ENCODE peak calls at places on chromosomes 2 and 18, in ten cellular contexts. H is esophagus squamous epithelium, W is GM12891, Y is IMR-90, X is heart left ventricle, J is GM12892, B is lower leg skin, K is stomach, A is HepG2, C is A549. G is an unnamed sample.

GRCh38 chr2:217445726-217446125 is 557.1 kb downstream of the TNS1 start:
- DNase-seq in H (no peak), C (no peak), J (no peak), K (no peak), W (no peak), X (no peak), Y (no peak), A (no peak), B (no peak), G (no peak)

GRCh38 chr2:237726401-237726830 is 72.2 kb upstream of the RBM44 start:
- DNase-seq in Y (peak), A (no peak), W (no peak), J (no peak), B (peak), C (no peak), K (peak), X (no peak), H (no peak), G (no peak)

GRCh38 chr18:40283560-40283959 is 1671.5 kb upstream of the PIK3C3 start:
- DNase-seq in K (no peak), A (no peak), Y (no peak), W (no peak), X (no peak), C (no peak), B (no peak), H (no peak), J (no peak), G (no peak)

GRCh38 chr18:824179-824578 is 12.1 kb upstream of the YES1 start:
- DNase-seq in H (no peak), B (no peak), K (no peak), J (no peak), Y (no peak), A (peak), C (no peak), X (no peak), W (no peak), G (no peak)

GRCh38 chr2:216833076-216833475 is 26.8 kb downstream of the TNP1 start:
- DNase-seq in W (no peak), B (no peak), Y (no peak), C (no peak), J (no peak), A (no peak), K (no peak), H (no peak), X (no peak), G (no peak)

GRCh38 chr18:78986018-78986481 is 6.4 kb downstream of the SALL3 start:
- DNase-seq in K (no peak), A (peak), B (peak), H (no peak), J (no peak), X (no peak), W (no peak), C (peak), Y (no peak), G (peak)

GRCh38 chr2:181130686-181131085 is 150.3 kb downstream of the UBE2E3 start:
- DNase-seq in X (no peak), J (no peak), H (no peak), K (no peak), C (no peak), A (no peak), W (no peak), B (no peak), Y (no peak), G (no peak)

GRCh38 chr2:70328921-70329561 is 27.2 kb upstream of the FAM136A start:
- DNase-seq in J (no peak), C (peak), A (peak), B (peak), H (no peak), K (peak), Y (no peak), W (no peak), X (no peak), G (no peak)

GRCh38 chr2:68284896-68285295 is 32.6 kb upstream of the PPP3R1 start:
- DNase-seq in K (no peak), H (no peak), Y (peak), X (no peak), J (no peak), C (no peak), B (peak), A (no peak), W (no peak), G (no peak)

GRCh38 chr2:236562434-236562833 is 7.2 kb upstream of the ACKR3 start:
- DNase-seq in K (no peak), W (no peak), B (no peak), C (peak), H (no peak), A (peak), Y (peak), J (no peak), X (no peak), G (no peak)

GRCh38 chr2:60818272-60818671 is 62.2 kb downstream of the PAPOLG start:
- DNase-seq in Y (peak), X (no peak), W (no peak), J (no peak), B (peak), A (peak), H (no peak), K (no peak), C (peak), G (peak)

GRCh38 chr2:176553685-176554106 is 284.5 kb downstream of the MTX2 start:
- DNase-seq in X (peak), W (no peak), B (peak), K (peak), C (peak), A (no peak), J (no peak), Y (peak), H (no peak), G (peak)

GRCh38 chr2:65023742-65024141 is 32.5 kb upstream of the CEP68 start:
- DNase-seq in C (no peak), Y (no peak), W (no peak), K (no peak), X (no peak), A (no peak), B (no peak), H (no peak), J (no peak), G (no peak)

GRCh38 chr2:69416147-69416546 is 21.1 kb downstream of the NFU1 start:
- DNase-seq in J (no peak), B (no peak), C (no peak), X (no peak), H (no peak), A (no peak), Y (no peak), W (no peak), K (no peak), G (no peak)

GRCh38 chr2:9473985-9474360 is 378 bp upstream of the IAH1 start:
- DNase-seq in W (peak), C (no peak), J (peak), X (peak), Y (no peak), B (peak), A (no peak), K (peak), H (no peak), G (peak)

GRCh38 chr2:23565814-23566213 is 180.8 kb downstream of the KLHL29 start:
- DNase-seq in J (no peak), Y (no peak), B (no peak), W (no peak), X (peak), H (no peak), K (no peak), A (no peak), C (no peak), G (no peak)
- TF ChIP-seq POLR2A in J (no peak), Y (no peak), B (no peak), W (no peak), X (no peak), H (no peak), K (no peak), A (no peak), C (no peak), G (no peak)

GRCh38 chr2:101329026-101329425 is 20.5 kb upstream of the RNF149 start:
- DNase-seq in H (no peak), J (no peak), X (no peak), C (no peak), K (no peak), B (no peak), A (no peak), Y (no peak), W (no peak), G (no peak)

GRCh38 chr2:101327863-101328394 is 19.4 kb upstream of the RNF149 start:
- DNase-seq in K (peak), X (no peak), H (no peak), A (no peak), J (no peak), W (no peak), B (no peak), C (no peak), Y (no peak), G (no peak)

GRCh38 chr2:101331202-101331601 is 22.7 kb upstream of the RNF149 start:
- DNase-seq in A (no peak), B (no peak), H (no peak), J (no peak), K (no peak), X (no peak), C (no peak), Y (no peak), W (no peak), G (no peak)

GRCh38 chr2:101330253-101330921 is 21.9 kb upstream of the RNF149 start:
- DNase-seq in W (no peak), B (peak), C (no peak), K (peak), H (no peak), J (no peak), X (peak), Y (no peak), A (peak), G (no peak)

DNA sequence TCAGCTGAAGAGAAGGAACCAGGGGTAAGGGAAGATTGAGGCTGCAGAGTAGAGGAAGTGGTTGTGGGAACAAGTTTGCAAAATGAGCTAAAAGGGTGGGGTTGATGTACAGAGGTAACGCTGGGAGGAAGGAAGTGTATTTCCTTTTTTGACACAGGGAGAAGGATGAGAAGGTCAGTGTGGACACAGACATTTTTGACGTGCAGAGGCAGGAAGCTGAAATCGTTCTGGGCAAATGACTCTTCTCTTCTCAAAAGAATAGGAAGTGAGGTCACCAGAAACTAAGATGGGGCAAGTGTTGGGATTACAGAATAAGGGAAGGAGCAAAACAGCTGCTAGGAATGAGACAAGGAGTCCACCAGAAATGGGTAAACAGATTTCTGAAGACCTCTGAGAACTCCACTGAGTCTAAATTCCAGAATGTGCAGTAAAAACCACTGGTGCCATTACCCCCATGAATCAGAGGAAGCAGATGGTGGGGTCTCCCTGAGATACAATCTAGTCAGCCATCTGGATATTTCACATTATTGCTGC is 20.0 kb upstream of the RNF149 start:
- DNase-seq in X (no peak), J (no peak), H (no peak), A (no peak), B (no peak), C (no peak), K (no peak), Y (peak), W (no peak), G (no peak)
- TF ChIP-seq POLR2A in X (no peak), J (no peak), H (no peak), A (no peak), B (no peak), C (no peak), K (no peak), Y (no peak), W (no peak), G (no peak)

GRCh38 chr2:121736140-121736461 is 574 bp downstream of the NIFK start:
- DNase-seq in J (no peak), A (no peak), W (no peak), H (no peak), B (no peak), X (no peak), K (no peak), C (no peak), Y (no peak), G (peak)

GRCh38 chr2:121731366-121731765 is 5.3 kb downstream of the NIFK start:
- DNase-seq in K (no peak), J (no peak), X (no peak), W (no peak), A (no peak), Y (no peak), H (no peak), C (no peak), B (no peak), G (no peak)

GRCh38 chr2:121740973-121741372 is 4.3 kb upstream of the NIFK start:
- DNase-seq in K (no peak), C (no peak), B (no peak), Y (no peak), A (no peak), W (no peak), X (no peak), H (no peak), J (no peak), G (no peak)

GRCh38 chr2:121735520-121736074 is 1.1 kb downstream of the NIFK start:
- DNase-seq in A (no peak), B (no peak), W (no peak), K (no peak), J (no peak), C (peak), X (no peak), H (no peak), Y (no peak), G (peak)

GRCh38 chr2:121736462-121737336 is at the start of gene NIFK:
- DNase-seq in H (peak), K (peak), A (peak), W (peak), J (peak), Y (peak), X (peak), B (peak), C (peak), G (peak)
- TF ChIP-seq POLR2A in H (no peak), K (no peak), A (peak), W (peak), J (peak), Y (peak), X (peak), B (peak), C (peak), G (peak)

GRCh38 chr2:119544075-119545031 is at the start of gene CFAP221:
- DNase-seq in H (no peak), J (peak), C (peak), X (peak), B (no peak), W (peak), A (peak), Y (peak), K (peak), G (peak)
- TF ChIP-seq POLR2A in H (no peak), J (no peak), C (no peak), X (no peak), B (no peak), W (no peak), A (no peak), Y (no peak), K (no peak), G (no peak)

GRCh38 chr18:5064846-5065245 is 132.2 kb downstream of the AKAIN1 start:
- DNase-seq in W (no peak), K (no peak), X (no peak), C (no peak), B (no peak), J (no peak), Y (no peak), H (no peak), A (no peak), G (no peak)
- TF ChIP-seq POLR2A in W (no peak), K (no peak), X (no peak), C (no peak), B (no peak), J (no peak), Y (no peak), H (no peak), A (no peak), G (no peak)

GRCh38 chr2:231708773-231709635 is 679 bp downstream of the PTMA start:
- DNase-seq in B (peak), W (no peak), H (no peak), X (peak), K (peak), C (peak), J (no peak), Y (peak), A (no peak), G (peak)

GRCh38 chr2:231710751-231711676 is 2.7 kb downstream of the PTMA start:
- DNase-seq in A (no peak), Y (no peak), J (no peak), H (no peak), K (peak), B (peak), X (peak), W (no peak), C (no peak), G (peak)

GRCh38 chr2:231711677-231712461 is 3.5 kb downstream of the PTMA start:
- DNase-seq in J (no peak), K (no peak), W (no peak), B (no peak), X (peak), H (no peak), C (no peak), Y (no peak), A (no peak), G (no peak)

GRCh38 chr2:231709636-231709980 is 1.3 kb downstream of the PTMA start:
- DNase-seq in J (no peak), C (peak), A (no peak), K (peak), B (peak), X (peak), W (no peak), H (peak), Y (no peak), G (peak)

GRCh38 chr2:231709981-231710750 is 1.8 kb downstream of the PTMA start:
- DNase-seq in W (peak), B (peak), Y (peak), X (peak), H (no peak), J (peak), C (peak), K (peak), A (peak), G (peak)
- TF ChIP-seq POLR2A in W (peak), B (peak), Y (peak), X (peak), H (peak), J (peak), C (peak), K (no peak), A (no peak), G (peak)

GRCh38 chr2:128549646-128550260 is 231.1 kb upstream of the HS6ST1 start:
- DNase-seq in H (no peak), Y (no peak), X (no peak), A (no peak), B (peak), C (no peak), J (no peak), K (peak), W (no peak), G (no peak)
- TF ChIP-seq POLR2A in H (no peak), Y (no peak), X (no peak), A (no peak), B (no peak), C (no peak), J (no peak), K (no peak), W (no peak), G (no peak)

GRCh38 chr2:113181491-113182051 is 7.8 kb downstream of the PSD4 start:
- DNase-seq in H (no peak), W (no peak), X (no peak), J (no peak), Y (no peak), C (no peak), B (no peak), A (no peak), K (peak), G (peak)

GRCh38 chr2:113178891-113179290 is 5.1 kb downstream of the PSD4 start:
- DNase-seq in C (no peak), W (no peak), X (no peak), A (no peak), Y (no peak), B (peak), K (no peak), J (no peak), H (no peak), G (no peak)

GRCh38 chr2:113179446-113180045 is 5.8 kb downstream of the PSD4 start:
- DNase-seq in C (no peak), Y (no peak), A (no peak), W (no peak), J (no peak), K (no peak), B (peak), H (no peak), X (no peak), G (no peak)

GRCh38 chr2:113178069-113178468 is 4.3 kb downstream of the PSD4 start:
- DNase-seq in H (no peak), Y (no peak), B (no peak), C (no peak), J (no peak), A (no peak), X (no peak), K (no peak), W (no peak), G (no peak)

GRCh38 chr2:113180131-113180946 is 6.6 kb downstream of the PSD4 start:
- DNase-seq in Y (no peak), K (no peak), A (peak), C (no peak), H (no peak), B (peak), X (no peak), W (no peak), J (no peak), G (no peak)
- TF ChIP-seq POLR2A in Y (no peak), K (no peak), A (peak), C (no peak), H (no peak), B (no peak), X (no peak), W (no peak), J (no peak), G (no peak)

GRCh38 chr18:70288851-70289328 is at the start of gene SOCS6:
- DNase-seq in A (no peak), K (peak), W (peak), B (peak), X (peak), Y (peak), H (peak), C (no peak), J (peak), G (peak)

GRCh38 chr18:70288171-70288850 is 534 bp upstream of the SOCS6 start:
- DNase-seq in W (peak), K (peak), J (peak), A (peak), X (peak), Y (peak), B (peak), C (no peak), H (no peak), G (peak)

GRCh38 chr18:70291295-70291574 is 2.4 kb downstream of the SOCS6 start:
- DNase-seq in H (no peak), C (peak), J (no peak), Y (no peak), X (no peak), W (no peak), B (no peak), K (no peak), A (no peak), G (peak)

GRCh38 chr18:70290482-70291294 is 1.8 kb downstream of the SOCS6 start:
- DNase-seq in B (no peak), A (no peak), X (no peak), W (no peak), J (no peak), H (no peak), C (peak), Y (no peak), K (no peak), G (peak)

GRCh38 chr18:70289351-70290330 is 796 bp downstream of the SOCS6 start:
- DNase-seq in B (no peak), H (no peak), C (no peak), W (peak), A (no peak), Y (peak), X (peak), K (peak), J (peak), G (peak)
- TF ChIP-seq POLR2A in B (no peak), H (no peak), C (no peak), W (no peak), A (no peak), Y (no peak), X (no peak), K (no peak), J (no peak), G (no peak)

GRCh38 chr2:188974184-188974583 is at the start of gene COL3A1:
- DNase-seq in X (peak), A (no peak), Y (peak), B (no peak), H (no peak), K (no peak), J (no peak), W (no peak), C (no peak), G (no peak)
- TF ChIP-seq POLR2A in X (peak), A (no peak), Y (peak), B (no peak), H (no peak), K (no peak), J (no peak), W (no peak), C (no peak), G (no peak)